ENCODE peak calls at places on chromosome 12, in seven cellular contexts. T is H1, W is GM12878, L is K562, R is HCT116, X is SK-N-SH, B is HepG2. E is an unnamed sample.
A peak's percentile ranks its signal among the peaks of the same experiment; 100 is the strongest.

GRCh38 chr12:3996322-3996721 is 123.1 kb upstream of the PARP11 start:
- DNase-seq in B (no peak), W (no peak), R (no peak), T (no peak), L (no peak), X (no peak), E (no peak)

GRCh38 chr12:43836455-43836989 is 641 bp downstream of the TMEM117 start:
- DNase-seq in X (peak; percentile 19), T (no peak), B (peak; percentile 43), L (no peak), R (no peak), W (no peak), E (no peak)

GRCh38 chr12:93698307-93699092 is 21.3 kb downstream of the CRADD start:
- DNase-seq in T (no peak), W (no peak), L (no peak), B (peak; percentile 66), X (no peak), R (no peak), E (peak; percentile 39)

GRCh38 chr12:57175428-57176138 is 28.2 kb upstream of the LRP1-AS start:
- DNase-seq in T (peak; percentile 50), B (peak; percentile 39), W (no peak), X (peak; percentile 92), R (peak; percentile 73), L (peak; percentile 88), E (peak; percentile 84)

GRCh38 chr12:12224240-12224940 is 42.5 kb downstream of the LRP6 start:
- DNase-seq in W (no peak), T (no peak), L (no peak), R (no peak), B (no peak), X (no peak), E (no peak)

GRCh38 chr12:112349440-112349839 is 32.8 kb downstream of the HECTD4 start:
- DNase-seq in W (no peak), T (no peak), X (peak; percentile 31), L (no peak), R (no peak), B (no peak), E (no peak)

GRCh38 chr12:47910486-47910885 is 5.7 kb upstream of the VDR start:
- DNase-seq in T (no peak), L (no peak), R (no peak), W (no peak), B (no peak), X (no peak), E (peak; percentile 82)

GRCh38 chr12:57461326-57461903 is 1.8 kb downstream of the GLI1 start:
- DNase-seq in L (peak; percentile 89), B (no peak), X (peak; percentile 70), W (no peak), T (no peak), R (no peak), E (peak; percentile 41)

GRCh38 chr12:108532061-108532848 is 17.2 kb downstream of the FICD start:
- DNase-seq in B (no peak), W (no peak), T (no peak), L (no peak), R (no peak), X (no peak), E (no peak)

GRCh38 chr12:15829255-15829654 is 40.1 kb upstream of the EPS8 start:
- DNase-seq in T (no peak), X (no peak), R (no peak), W (no peak), L (no peak), B (no peak), E (no peak)

GRCh38 chr12:52280319-52280795 is 5.9 kb downstream of the KRT86 start:
- DNase-seq in L (no peak), W (no peak), X (no peak), T (no peak), B (peak; percentile 67), R (peak; percentile 93), E (no peak)

GRCh38 chr12:40015360-40015759 is 90.5 kb downstream of the SLC2A13 start:
- DNase-seq in W (no peak), B (no peak), X (no peak), T (no peak), L (no peak), R (no peak), E (no peak)

GRCh38 chr12:111570090-111570961 is 28.8 kb downstream of the ATXN2 start:
- DNase-seq in W (no peak), B (no peak), T (no peak), L (peak; percentile 19), R (peak; percentile 70), X (no peak), E (peak; percentile 59)

GRCh38 chr12:103877934-103878510 is 37.0 kb upstream of the NT5DC3 start:
- DNase-seq in R (peak; percentile 64), W (peak; percentile 49), T (peak; percentile 7), X (peak; percentile 66), B (peak; percentile 64), L (peak; percentile 69), E (peak; percentile 82)

GRCh38 chr12:130463818-130464663 is 126.4 kb downstream of the PIWIL1 start:
- DNase-seq in W (no peak), X (no peak), T (no peak), R (no peak), L (no peak), B (no peak), E (no peak)

GRCh38 chr12:107243316-107243715 is 150.0 kb upstream of the CRY1 start:
- DNase-seq in B (no peak), R (no peak), T (no peak), X (no peak), W (no peak), L (no peak), E (no peak)

GRCh38 chr12:113289361-113289760 is 45.5 kb downstream of the SLC8B1 start:
- DNase-seq in L (no peak), W (no peak), T (no peak), B (no peak), R (no peak), X (no peak), E (no peak)

GRCh38 chr12:72560370-72560769 is 288.2 kb downstream of the TRHDE start:
- DNase-seq in W (no peak), L (no peak), X (no peak), R (no peak), T (no peak), B (no peak), E (no peak)

GRCh38 chr12:99984271-99985128 is at the start of gene ANKS1B:
- DNase-seq in R (no peak), W (no peak), X (peak; percentile 89), T (peak; percentile 25), L (peak; percentile 73), B (no peak), E (peak; percentile 85)

GRCh38 chr12:51341259-51342007 is 5.0 kb downstream of the CELA1 start:
- DNase-seq in X (peak; percentile 77), W (peak; percentile 65), T (no peak), B (peak; percentile 47), L (peak; percentile 71), R (peak; percentile 56), E (peak; percentile 83)

GRCh38 chr12:10669533-10669932 is 4.3 kb downstream of the STYK1 start:
- DNase-seq in B (no peak), W (no peak), T (no peak), R (no peak), L (no peak), X (no peak), E (no peak)

GRCh38 chr12:124566181-124567034 is 1.0 kb downstream of the NCOR2 start:
- DNase-seq in T (no peak), W (no peak), L (peak; percentile 84), B (peak; percentile 67), R (peak; percentile 42), X (peak; percentile 93), E (peak; percentile 84)

GRCh38 chr12:27244680-27245005 is 557 bp downstream of the STK38L start:
- DNase-seq in B (no peak), R (no peak), W (no peak), X (no peak), L (no peak), T (no peak), E (no peak)

GRCh38 chr12:132838464-132839080 is 9.9 kb upstream of the GOLGA3 start:
- DNase-seq in X (peak; percentile 28), B (no peak), W (no peak), R (no peak), T (no peak), L (no peak), E (no peak)

GRCh38 chr12:132835076-132835870 is 6.6 kb upstream of the GOLGA3 start:
- DNase-seq in B (no peak), R (no peak), T (no peak), L (no peak), W (no peak), X (no peak), E (no peak)

GRCh38 chr12:132837693-132838463 is 9.2 kb upstream of the GOLGA3 start:
- DNase-seq in L (no peak), T (no peak), R (no peak), W (no peak), B (no peak), X (peak; percentile 32), E (no peak)

GRCh38 chr12:132834181-132834711 is 5.6 kb upstream of the GOLGA3 start:
- DNase-seq in T (no peak), L (no peak), W (no peak), X (no peak), R (no peak), B (no peak), E (no peak)

GRCh38 chr12:132836803-132837331 is 8.2 kb upstream of the GOLGA3 start:
- DNase-seq in B (no peak), W (no peak), T (no peak), R (no peak), X (peak; percentile 31), L (no peak), E (no peak)
- TF ChIP-seq JUND in B (no peak), W (no peak), T (no peak), R (no peak), X (no peak), L (no peak), E (no peak)

DNA sequence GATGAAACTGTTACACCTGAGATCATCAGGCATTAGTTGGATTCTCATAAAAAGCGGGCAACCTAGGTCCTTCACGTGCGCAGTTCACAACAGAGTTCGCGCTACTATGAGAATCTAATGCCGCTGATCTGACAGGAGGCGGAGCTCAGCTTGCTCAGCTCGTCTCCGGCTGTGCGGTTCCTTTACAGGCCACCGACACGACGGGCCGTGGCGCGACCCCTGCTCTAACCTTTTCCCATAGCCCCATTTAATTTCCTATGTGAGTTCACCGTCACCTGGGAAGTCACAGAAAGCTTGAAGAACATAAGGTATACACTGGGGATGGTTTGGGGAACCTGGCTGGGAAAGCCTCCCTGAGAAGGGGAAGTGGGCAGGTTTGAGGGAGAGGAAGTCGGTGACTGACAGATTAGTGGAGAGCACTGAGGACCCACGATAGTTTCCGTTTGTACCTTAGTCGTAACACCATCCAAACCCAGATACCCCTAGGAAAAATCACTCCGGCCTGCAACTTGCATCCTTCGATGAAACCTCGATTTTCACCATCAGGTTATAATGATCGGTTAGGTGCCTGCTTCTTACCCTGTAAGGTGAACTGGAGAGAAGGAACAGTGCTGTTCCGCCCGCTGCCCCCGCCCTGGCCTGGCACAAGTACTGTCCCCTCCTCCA is 2.8 kb upstream of the AAAS start:
- DNase-seq in W (peak; percentile 56), X (no peak), T (no peak), B (no peak), L (no peak), R (no peak), E (no peak)
- TF ChIP-seq JUND in W (no peak), X (no peak), T (no peak), B (peak; percentile 44), L (no peak), R (no peak), E (no peak)

GRCh38 chr12:101468948-101469347 is 6.2 kb upstream of the SPIC start:
- DNase-seq in R (no peak), B (no peak), W (no peak), L (no peak), X (no peak), T (no peak), E (no peak)
- TF ChIP-seq JUND in R (no peak), B (no peak), W (no peak), L (no peak), X (no peak), T (no peak), E (no peak)

GRCh38 chr12:117878598-117878997 is 90.2 kb downstream of the KSR2 start:
- DNase-seq in T (no peak), B (no peak), X (no peak), W (no peak), R (no peak), L (no peak), E (no peak)
- TF ChIP-seq JUND in T (no peak), B (no peak), X (no peak), W (no peak), R (no peak), L (no peak), E (no peak)